ENCODE peak calls at places on chromosome X, in six cellular contexts. W is mesenchymal stem cell; D is PC-3; L is A549; J is CD8-positive, alpha-beta T cell; F is neuronal stem cell. B is an unnamed sample.
A peak's percentile ranks its signal among the peaks of the same experiment; 100 is the strongest.

GRCh38 chrX:100647095-100647494 is 3.1 kb downstream of the SRPX2 start:
- DNase-seq in L (no peak), F (no peak), J (no peak), D (no peak), W (peak; percentile 84), B (no peak)

GRCh38 chrX:40964633-40965586 is 120.3 kb upstream of the USP9X start:
- DNase-seq in J (no peak), D (no peak), W (peak; percentile 19), L (no peak), F (no peak), B (no peak)

GRCh38 chrX:129983575-129984131 is 1.2 kb downstream of the BCORL1 start:
- DNase-seq in F (no peak), J (no peak), L (no peak), D (no peak), W (no peak), B (no peak)

GRCh38 chrX:80285131-80285773 is 135.0 kb upstream of the TENT5D start:
- DNase-seq in L (peak; percentile 53), J (no peak), W (peak; percentile 23), F (peak; percentile 33), D (peak; percentile 71), B (no peak)

GRCh38 chrX:37371578-37371981 is 22.4 kb downstream of the PRRG1 start:
- DNase-seq in J (no peak), L (no peak), D (no peak), F (no peak), W (no peak), B (no peak)

GRCh38 chrX:9539611-9540387 is 74.9 kb downstream of the TBL1X start:
- DNase-seq in J (no peak), W (no peak), D (no peak), L (no peak), F (no peak), B (no peak)

GRCh38 chrX:18271309-18271708 is 50.6 kb upstream of the BEND2 start:
- DNase-seq in W (no peak), L (no peak), J (no peak), F (no peak), D (no peak), B (no peak)

GRCh38 chrX:55109304-55109703 is 20.5 kb downstream of the PAGE2 start:
- DNase-seq in J (no peak), D (no peak), L (no peak), W (no peak), F (no peak), B (no peak)

GRCh38 chrX:13092455-13092941 is 48.1 kb upstream of the FAM9C start:
- DNase-seq in D (no peak), J (peak; percentile 59), W (no peak), L (no peak), F (no peak), B (no peak)

GRCh38 chrX:1242901-1243402 is 25.7 kb upstream of the CSF2RA start:
- DNase-seq in W (no peak), L (peak; percentile 59), J (no peak), D (peak; percentile 39), F (no peak), B (no peak)

GRCh38 chrX:42714981-42715688 is 62.8 kb downstream of the PPP1R2C start:
- DNase-seq in J (no peak), L (peak; percentile 36), W (no peak), D (peak; percentile 40), F (peak; percentile 0), B (peak; percentile 38)

GRCh38 chrX:142134533-142134932 is 70.6 kb downstream of the MAGEC2 start:
- DNase-seq in F (no peak), L (no peak), W (no peak), D (no peak), J (no peak), B (no peak)

GRCh38 chrX:95949588-95949987 is 735.1 kb upstream of the DIAPH2 start:
- DNase-seq in D (peak; percentile 85), W (no peak), F (no peak), L (no peak), J (no peak), B (no peak)

GRCh38 chrX:14026121-14026520 is 3.6 kb downstream of the GEMIN8 start:
- DNase-seq in F (peak; percentile 35), D (no peak), W (no peak), J (no peak), L (no peak), B (no peak)

GRCh38 chrX:23919706-23920320 is 12.0 kb downstream of the CXorf58 start:
- DNase-seq in F (no peak), D (no peak), W (no peak), L (no peak), J (no peak), B (no peak)

GRCh38 chrX:84188320-84188834 is 378 bp upstream of the RPS6KA6 start:
- DNase-seq in L (peak; percentile 79), W (peak; percentile 63), J (no peak), F (no peak), D (peak; percentile 61), B (peak; percentile 32)

GRCh38 chrX:66731398-66731797 is 92.5 kb upstream of the EDA2R start:
- DNase-seq in J (no peak), D (peak; percentile 34), F (peak; percentile 18), L (peak; percentile 43), W (peak; percentile 47), B (no peak)

GRCh38 chrX:8323356-8323755 is 141.3 kb upstream of the VCX3B start:
- DNase-seq in F (no peak), L (peak; percentile 8), J (no peak), W (no peak), D (peak; percentile 24), B (no peak)

GRCh38 chrX:150581093-150581775 is 12.8 kb downstream of the MTM1 start:
- DNase-seq in D (peak; percentile 85), L (peak; percentile 37), J (no peak), W (peak; percentile 64), F (no peak), B (no peak)

GRCh38 chrX:37825225-37825842 is 22.0 kb downstream of the DYNLT3 start:
- DNase-seq in D (peak; percentile 61), L (peak; percentile 38), F (peak; percentile 6), W (peak; percentile 37), J (peak; percentile 26), B (peak; percentile 37)

GRCh38 chrX:68112321-68112720 is 321.0 kb downstream of the OPHN1 start:
- DNase-seq in W (no peak), F (no peak), J (no peak), L (no peak), D (peak; percentile 2), B (no peak)

GRCh38 chrX:46294234-46294633 is 251.0 kb downstream of the ZNF674 start:
- DNase-seq in F (no peak), W (peak; percentile 53), L (no peak), J (no peak), D (no peak), B (no peak)

GRCh38 chrX:72128881-72129280 is 2.8 kb downstream of the RTL5 start:
- DNase-seq in D (peak; percentile 44), F (no peak), W (no peak), L (peak; percentile 47), J (no peak), B (no peak)

GRCh38 chrX:134932528-134933217 is 58.1 kb upstream of the SMIM10 start:
- DNase-seq in L (no peak), D (peak; percentile 56), F (no peak), J (no peak), W (peak; percentile 66), B (no peak)

GRCh38 chrX:109890910-109891502 is 111.9 kb upstream of the TMEM164 start:
- DNase-seq in F (peak; percentile 52), W (peak; percentile 63), D (peak; percentile 74), L (peak; percentile 72), J (no peak), B (peak; percentile 43)

GRCh38 chrX:134418317-134419113 is 41.5 kb upstream of the HPRT1 start:
- DNase-seq in D (no peak), F (no peak), J (no peak), W (peak; percentile 31), L (peak; percentile 10), B (no peak)

GRCh38 chrX:110420771-110421498 is 62.3 kb downstream of the RTL9 start:
- DNase-seq in L (peak; percentile 47), D (peak; percentile 55), F (no peak), W (no peak), J (no peak), B (no peak)

GRCh38 chrX:50103866-50104566 is 96.8 kb downstream of the AKAP4 start:
- DNase-seq in D (no peak), F (no peak), L (no peak), W (peak; percentile 12), J (no peak), B (no peak)

GRCh38 chrX:10341309-10341708 is 184.5 kb downstream of the CLCN4 start:
- DNase-seq in L (no peak), J (no peak), F (no peak), D (peak; percentile 70), W (no peak), B (no peak)

GRCh38 chrX:71618303-71618721 is at the start of gene CXCR3:
- DNase-seq in L (no peak), F (no peak), W (no peak), D (no peak), J (no peak), B (peak; percentile 38)

GRCh38 chrX:97070346-97070745 is 186.6 kb downstream of the RPA4 start:
- DNase-seq in L (no peak), D (no peak), W (peak; percentile 0), F (no peak), J (no peak), B (no peak)

GRCh38 chrX:97074400-97074799 is 190.7 kb downstream of the RPA4 start:
- DNase-seq in L (no peak), J (no peak), W (no peak), F (no peak), D (peak; percentile 2), B (no peak)
- H3K4me3 ChIP-seq in L (no peak overlapping the region), J (no peak overlapping the region), W (no peak overlapping the region), F (no peak overlapping the region), D (no peak overlapping the region), B (no peak overlapping the region)

GRCh38 chrX:21943460-21944135 is 3.1 kb downstream of the SMS start:
- DNase-seq in D (peak; percentile 83), F (no peak), W (peak; percentile 91), J (no peak), L (no peak), B (no peak)
- H3K27ac ChIP-seq in D (peak overlapping the region; percentile 79), F (no peak overlapping the region), W (peak overlapping the region; percentile 85), J (no peak overlapping the region), L (peak overlapping the region; percentile 99), B (no peak overlapping the region)

GRCh38 chrX:70453024-70453618 is 8.5 kb downstream of the DLG3 start:
- DNase-seq in J (no peak), D (no peak), W (no peak), L (no peak), F (no peak), B (no peak)

GRCh38 chrX:70456256-70456655 is 11.6 kb downstream of the DLG3 start:
- DNase-seq in J (no peak), F (no peak), W (peak; percentile 15), L (no peak), D (no peak), B (no peak)

GRCh38 chrX:70452143-70452733 is 7.6 kb downstream of the DLG3 start:
- DNase-seq in W (peak; percentile 46), D (peak; percentile 63), L (peak; percentile 37), J (peak; percentile 28), F (no peak), B (peak; percentile 49)

GRCh38 chrX:70454441-70455365 is 10.1 kb downstream of the DLG3 start:
- DNase-seq in W (peak; percentile 72), D (peak; percentile 93), J (peak; percentile 33), F (peak; percentile 87), L (peak; percentile 50), B (peak; percentile 82)

GRCh38 chrX:70455366-70456202 is 10.9 kb downstream of the DLG3 start:
- DNase-seq in D (peak; percentile 46), W (peak; percentile 26), L (no peak), J (no peak), F (no peak), B (no peak)
- H3K4me3 ChIP-seq in D (peak overlapping the region; percentile 98), W (peak overlapping the region; percentile 77), L (peak overlapping the region; percentile 40), J (peak overlapping the region; percentile 62), F (peak overlapping the region; percentile 97), B (peak overlapping the region; percentile 33)

GRCh38 chrX:103503853-103504207 is 15.5 kb downstream of the RAB40A start:
- DNase-seq in W (no peak), D (no peak), L (no peak), F (no peak), J (no peak), B (no peak)
- H3K27ac ChIP-seq in W (no peak overlapping the region), D (no peak overlapping the region), L (no peak overlapping the region), F (no peak overlapping the region), J (no peak overlapping the region), B (no peak overlapping the region)

B was measured in lung.